ENCODE peak calls at places on chromosomes 6 and 20, in five cellular contexts. A is A549, B is OCI-LY7, H is cardiac muscle cell, Z is nephron progenitor cell. T is an unnamed sample.

GRCh38 chr6:36358235-36358915 is 21.7 kb upstream of the BNIP5 start:
- DNase-seq in H (peak; percentile 94), B (no peak), A (no peak), Z (no peak), T (no peak)

GRCh38 chr6:18405477-18406293 is 18.5 kb downstream of the RNF144B start:
- DNase-seq in H (peak; percentile 33), Z (no peak), A (peak; percentile 6), B (no peak), T (no peak)

GRCh38 chr6:8434727-8435092 is 635 bp downstream of the SLC35B3 start:
- DNase-seq in A (no peak), B (peak; percentile 24), H (no peak), Z (no peak), T (no peak)

GRCh38 chr6:49264909-49265308 is 198.1 kb downstream of the MMUT start:
- DNase-seq in H (no peak), A (no peak), Z (no peak), B (no peak), T (no peak)

GRCh38 chr20:38321959-38322598 is 18.1 kb downstream of the BPI start:
- DNase-seq in B (no peak), A (peak; percentile 55), Z (peak; percentile 50), H (peak; percentile 81), T (no peak)

GRCh38 chr6:16345449-16346330 is 107.3 kb downstream of the GMPR start:
- DNase-seq in A (peak; percentile 19), B (no peak), Z (no peak), H (peak; percentile 64), T (no peak)

GRCh38 chr6:168333471-168333870 is 13.9 kb upstream of the DACT2 start:
- DNase-seq in B (no peak), A (no peak), H (no peak), Z (no peak), T (no peak)

GRCh38 chr6:30238178-30238795 is 25.1 kb upstream of the TRIM26 start:
- DNase-seq in H (peak; percentile 42), A (peak; percentile 31), B (peak; percentile 61), Z (no peak), T (no peak)

GRCh38 chr6:124854338-124854922 is 107.8 kb upstream of the RNF217 start:
- DNase-seq in H (peak; percentile 4), B (peak; percentile 5), Z (no peak), A (no peak), T (no peak)
- TF ChIP-seq CTCF in H (peak; percentile 29), B (peak; percentile 75), Z (peak; percentile 25), A (peak; percentile 21), T (peak; percentile 53)

GRCh38 chr20:21703740-21704407 is 1.6 kb upstream of the PAX1 start:
- DNase-seq in A (no peak), B (no peak), Z (no peak), H (no peak), T (no peak)

GRCh38 chr20:21705466-21706344 is at the start of gene PAX1:
- DNase-seq in B (no peak), H (peak; percentile 6), Z (peak; percentile 64), A (no peak), T (no peak)

GRCh38 chr20:21702553-21703467 is 2.7 kb upstream of the PAX1 start:
- DNase-seq in A (peak; percentile 69), B (no peak), H (peak; percentile 47), Z (peak; percentile 96), T (no peak)

GRCh38 chr20:21706345-21707195 is 1.1 kb downstream of the PAX1 start:
- DNase-seq in Z (peak; percentile 34), H (no peak), B (no peak), A (no peak), T (no peak)

GRCh38 chr20:21704408-21705385 is 767 bp upstream of the PAX1 start:
- DNase-seq in B (no peak), Z (no peak), H (no peak), A (no peak), T (peak; percentile 63)
- TF ChIP-seq CTCF in B (no peak), Z (no peak), H (no peak), A (no peak), T (no peak)

GRCh38 chr6:4776967-4777925 is 1.0 kb downstream of the CDYL start:
- DNase-seq in Z (no peak), A (no peak), H (peak; percentile 55), B (peak; percentile 72), T (no peak)

GRCh38 chr6:4774296-4774695 is 1.9 kb upstream of the CDYL start:
- DNase-seq in B (no peak), A (no peak), H (no peak), Z (no peak), T (no peak)

GRCh38 chr6:4774715-4775590 is 1.3 kb upstream of the CDYL start:
- DNase-seq in H (peak; percentile 8), Z (peak; percentile 21), A (no peak), B (no peak), T (no peak)

GRCh38 chr6:4776493-4776966 is 326 bp downstream of the CDYL start:
- DNase-seq in B (peak; percentile 66), A (no peak), H (no peak), Z (peak; percentile 70), T (no peak)

GRCh38 chr6:4775591-4776492 is at the start of gene CDYL:
- DNase-seq in B (peak; percentile 92), Z (peak; percentile 93), H (peak; percentile 94), A (peak; percentile 55), T (peak; percentile 97)
- TF ChIP-seq CTCF in B (no peak), Z (no peak), H (no peak), A (peak; percentile 23), T (peak; percentile 54)

DNA sequence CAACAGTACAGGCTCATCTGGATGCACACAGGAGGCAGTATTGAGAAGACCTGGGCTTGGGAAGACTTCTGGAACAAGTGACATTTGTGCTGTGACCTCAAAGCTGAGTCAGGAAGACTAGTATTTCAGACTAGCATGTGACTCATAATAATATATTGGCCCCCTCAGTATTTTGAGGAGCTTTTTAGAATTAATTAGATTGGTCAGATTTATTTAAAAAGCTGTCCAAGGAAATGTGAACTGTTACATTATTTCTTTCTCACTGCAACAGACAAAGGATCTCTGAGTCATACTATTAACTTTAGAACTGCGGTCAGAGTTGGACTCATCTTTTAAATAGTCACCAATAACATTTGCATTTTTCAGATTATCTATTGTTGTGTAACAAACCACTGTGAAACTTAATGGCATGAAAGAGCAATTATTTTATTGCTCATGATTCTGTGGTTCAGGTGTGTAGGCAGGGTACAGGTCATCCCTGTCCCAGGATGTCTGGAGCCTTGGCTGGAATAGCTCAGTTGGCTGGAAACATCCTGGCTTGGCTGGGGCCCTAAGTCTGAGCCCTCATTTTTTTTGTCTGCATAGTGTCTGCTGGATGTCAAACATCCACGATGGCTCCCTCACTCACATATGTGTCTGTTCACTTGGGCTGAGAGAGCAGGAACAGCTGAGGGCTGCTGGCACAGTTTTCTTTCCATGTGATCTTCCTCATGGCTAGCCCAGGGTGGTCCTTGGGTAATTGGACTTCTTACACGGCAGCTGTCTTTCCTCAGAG is 46.8 kb downstream of the MAP3K4 start:
- DNase-seq in Z (no peak), H (peak; percentile 78), A (peak; percentile 3), B (no peak), T (no peak)
- TF ChIP-seq CTCF in Z (no peak), H (peak; percentile 26), A (no peak), B (no peak), T (peak; percentile 14)

GRCh38 chr6:38720295-38720694 is 5.2 kb downstream of the DNAH8 start:
- DNase-seq in Z (no peak), H (peak; percentile 7), A (no peak), B (no peak), T (no peak)
- TF ChIP-seq CTCF in Z (no peak), H (peak; percentile 21), A (no peak), B (peak; percentile 33), T (no peak)

DNA sequence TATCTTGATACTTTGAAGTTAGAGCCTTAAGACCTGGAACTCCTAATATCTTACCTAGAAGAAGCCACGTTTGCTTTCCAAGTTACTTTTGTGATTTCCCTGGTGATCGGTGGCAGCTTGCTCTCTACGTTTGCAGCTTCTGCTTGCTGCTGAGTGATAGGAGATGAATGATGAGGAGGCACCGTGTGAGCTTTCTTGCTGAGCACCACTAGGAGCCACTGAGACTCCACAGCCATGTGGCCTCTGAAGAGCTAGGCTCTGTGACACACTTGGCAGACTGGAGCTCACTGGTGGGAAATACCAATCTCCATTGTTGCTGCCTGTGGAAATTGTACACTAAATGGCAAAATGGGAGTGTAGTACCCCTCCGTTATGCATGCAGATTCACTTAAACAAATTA is 161.8 kb downstream of the IBTK start:
- DNase-seq in Z (no peak), H (no peak), A (no peak), B (no peak), T (no peak)
- TF ChIP-seq CTCF in Z (no peak), H (no peak), A (no peak), B (no peak), T (no peak)

GRCh38 chr6:77123527-77123926 is 339.8 kb downstream of the HTR1B start:
- DNase-seq in Z (no peak), B (no peak), H (no peak), A (no peak), T (no peak)

DNA sequence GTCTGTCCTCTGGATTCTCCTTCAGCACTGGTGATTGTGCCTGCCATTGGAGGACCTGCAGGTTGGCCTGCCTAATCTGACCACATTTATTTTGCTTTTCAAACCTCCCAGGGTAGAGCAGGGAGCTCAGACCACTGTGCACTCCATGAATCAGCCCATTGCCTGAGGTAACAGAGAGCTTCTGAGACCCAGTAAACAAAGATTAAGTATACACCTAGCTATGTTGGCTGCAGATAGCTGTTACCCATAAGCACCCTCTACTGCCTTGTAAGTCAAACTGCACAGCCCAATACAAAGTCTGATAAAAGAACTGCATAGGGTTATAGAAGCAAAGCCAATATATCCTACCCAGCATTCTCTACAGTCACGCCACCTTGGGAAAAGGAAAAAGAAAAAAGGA is 338.7 kb downstream of the HTR1B start:
- DNase-seq in Z (no peak), B (no peak), H (peak; percentile 6), A (no peak), T (no peak)
- TF ChIP-seq CTCF in Z (no peak), B (no peak), H (peak; percentile 18), A (no peak), T (no peak)

DNA sequence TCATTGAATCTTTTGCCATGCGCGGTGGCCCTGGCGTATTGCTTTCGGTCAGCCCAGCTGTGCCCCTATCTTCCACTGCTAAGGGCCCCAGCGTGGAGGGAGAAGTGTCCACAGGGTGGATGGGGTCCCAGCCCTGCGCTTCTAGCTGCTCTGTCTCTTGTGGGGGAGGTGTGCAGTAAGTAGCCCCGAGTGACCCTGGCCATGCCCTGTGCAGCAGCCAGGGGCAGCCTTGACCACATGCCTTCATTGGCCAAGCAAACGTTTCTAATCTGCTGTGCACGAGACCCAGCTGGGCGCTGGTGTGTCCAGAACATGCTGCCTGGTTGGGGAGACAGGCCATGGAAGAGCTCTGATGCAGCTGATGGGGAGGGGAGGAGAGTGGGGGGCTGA is 13.6 kb downstream of the TMEM181 start:
- DNase-seq in Z (no peak), A (no peak), B (no peak), H (no peak), T (no peak)
- TF ChIP-seq CTCF in Z (no peak), A (no peak), B (no peak), H (no peak), T (no peak)

GRCh38 chr20:46023148-46023484 is 5.9 kb upstream of the SLC12A5 start:
- DNase-seq in H (no peak), A (no peak), Z (no peak), B (no peak), T (no peak)
- TF ChIP-seq CTCF in H (no peak), A (no peak), Z (no peak), B (no peak), T (no peak)

T was measured in osteocyte.